ENCODE peak calls at places on chromosomes 6 and 20, in six cellular contexts. Y, G, Z, P, A and F are unnamed samples.
A peak's percentile ranks its signal among the peaks of the same experiment; 100 is the strongest.

GRCh38 chr20:39968495-39968894 is 720.5 kb downstream of the MAFB start:
- DNase-seq in A (no peak), Y (no peak), G (no peak), Z (no peak), P (no peak), F (no peak)

GRCh38 chr20:44454301-44454963 is 21.2 kb upstream of the TTPAL start:
- DNase-seq in Y (no peak), Z (no peak), P (no peak), A (no peak), G (no peak), F (no peak)

GRCh38 chr6:79421001-79421411 is 116.2 kb downstream of the LCA5 start:
- DNase-seq in Y (no peak), Z (no peak), A (no peak), P (no peak), G (peak; percentile 3), F (no peak)

GRCh38 chr6:53869964-53870363 is 75.2 kb downstream of the LRRC1 start:
- DNase-seq in Y (no peak), P (peak; percentile 15), Z (peak; percentile 18), A (no peak), G (no peak), F (no peak)

GRCh38 chr6:29705389-29706231 is 17.6 kb upstream of the HLA-F start:
- DNase-seq in A (no peak), Z (peak; percentile 72), P (peak; percentile 41), G (peak; percentile 15), Y (peak; percentile 27), F (no peak)

GRCh38 chr6:146364816-146365594 is 178.6 kb upstream of the RAB32 start:
- DNase-seq in A (no peak), Y (no peak), G (no peak), Z (no peak), P (no peak), F (no peak)

GRCh38 chr6:125808060-125808459 is 17.3 kb downstream of the NCOA7 start:
- DNase-seq in G (no peak), A (no peak), Z (no peak), P (no peak), Y (no peak), F (no peak)

GRCh38 chr20:38201356-38201755 is 36.3 kb upstream of the TGM2 start:
- DNase-seq in A (no peak), P (peak; percentile 41), Y (no peak), G (peak; percentile 61), Z (no peak), F (no peak)

GRCh38 chr6:27890351-27891299 is 21.6 kb downstream of the OR2B2 start:
- DNase-seq in Y (peak; percentile 96), P (peak; percentile 88), A (peak; percentile 66), G (peak; percentile 84), Z (peak; percentile 86), F (peak; percentile 71)

GRCh38 chr20:42915081-42915480 is 274.6 kb downstream of the PTPRT start:
- DNase-seq in Y (no peak), Z (no peak), P (no peak), G (no peak), A (no peak), F (no peak)

GRCh38 chr20:51023617-51024155 is 779 bp upstream of the KCNG1 start:
- DNase-seq in G (no peak), Y (no peak), A (no peak), Z (no peak), P (no peak), F (no peak)

GRCh38 chr20:55232647-55233046 is 757.3 kb downstream of the DOK5 start:
- DNase-seq in Y (no peak), A (no peak), Z (no peak), P (no peak), G (no peak), F (no peak)

GRCh38 chr6:131488780-131489179 is 84.2 kb upstream of the ARG1 start:
- DNase-seq in Z (no peak), P (no peak), A (no peak), Y (no peak), G (no peak), F (no peak)

GRCh38 chr6:33896391-33897192 is 92.8 kb upstream of the MLN start:
- DNase-seq in A (no peak), P (no peak), Y (no peak), Z (no peak), G (no peak), F (no peak)

DNA sequence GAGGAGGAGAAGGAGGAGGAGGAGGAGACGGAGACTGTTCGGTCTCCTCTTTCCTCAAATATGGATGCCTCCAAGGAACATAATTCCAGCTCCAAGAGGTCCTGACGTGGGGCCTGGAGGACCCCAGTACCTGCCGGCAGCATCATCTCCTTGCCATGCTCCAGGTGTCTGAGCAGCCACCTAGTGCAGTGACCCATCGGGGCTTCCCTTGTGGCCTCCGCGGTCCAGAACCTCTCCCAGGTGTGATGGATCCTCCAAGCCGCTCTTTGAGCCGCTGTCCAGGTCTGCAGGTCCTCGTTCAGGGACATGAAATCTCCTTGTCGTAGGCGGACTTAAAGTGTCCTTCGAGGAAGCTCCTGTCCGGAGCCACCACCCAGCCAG is 35.8 kb upstream of the HLA-C start:
- DNase-seq in A (no peak), Y (no peak), G (no peak), Z (no peak), P (no peak), F (no peak)
- H3K4me3 ChIP-seq in A (peak overlapping the region; percentile 68), Y (no peak overlapping the region), G (no peak overlapping the region), Z (no peak overlapping the region), P (no peak overlapping the region), F (peak overlapping the region; percentile 34)

DNA sequence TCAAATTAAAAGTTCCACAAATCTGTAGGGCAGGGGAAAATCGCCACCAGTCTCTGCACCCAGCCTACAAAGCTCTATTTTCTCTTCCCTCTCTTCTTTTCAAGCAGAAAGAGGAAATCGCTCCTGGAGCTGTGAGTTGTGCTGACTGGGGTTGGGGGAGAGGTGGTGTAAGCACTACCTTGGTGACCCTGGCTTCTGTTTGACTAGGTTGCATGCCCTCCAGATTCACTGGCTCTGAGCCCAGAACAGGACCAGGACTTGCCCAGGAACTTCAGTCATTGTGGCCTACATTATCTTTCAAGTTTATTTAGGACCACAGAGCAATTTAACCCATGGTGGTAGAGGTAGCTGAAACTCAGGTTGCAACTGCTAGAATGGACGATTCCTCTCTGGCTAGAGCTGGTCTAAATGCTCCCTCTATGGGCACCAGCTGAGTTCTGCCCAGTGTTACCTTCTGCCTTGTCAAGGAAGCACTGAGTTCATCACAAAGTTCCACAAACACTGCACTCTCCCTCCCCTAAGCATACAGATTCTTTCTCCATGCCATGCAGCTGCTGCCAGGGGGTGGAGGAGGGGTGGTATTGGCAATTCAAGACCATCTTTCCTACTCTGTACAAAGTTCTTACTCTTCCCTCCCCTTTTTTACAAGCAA is 122.0 kb upstream of the BMP5 start:
- DNase-seq in A (no peak), Y (no peak), P (no peak), Z (no peak), G (no peak), F (no peak)
- H3K27ac ChIP-seq in A (no peak overlapping the region), Y (no peak overlapping the region), P (no peak overlapping the region), Z (no peak overlapping the region), G (no peak overlapping the region), F (no peak overlapping the region)

GRCh38 chr20:46199198-46199597 is 81.1 kb downstream of the CD40 start:
- DNase-seq in A (no peak), P (no peak), Y (no peak), Z (no peak), G (no peak), F (peak; percentile 31)
- H3K4me3 ChIP-seq in A (no peak overlapping the region), P (no peak overlapping the region), Y (no peak overlapping the region), Z (no peak overlapping the region), G (no peak overlapping the region), F (no peak overlapping the region)

GRCh38 chr6:294656-295565 is 2.6 kb downstream of the DUSP22 start:
- DNase-seq in P (no peak), G (no peak), Y (no peak), Z (no peak), A (no peak), F (no peak)
- H3K27ac ChIP-seq in P (no peak overlapping the region), G (no peak overlapping the region), Y (no peak overlapping the region), Z (no peak overlapping the region), A (no peak overlapping the region), F (peak overlapping the region; percentile 99)

GRCh38 chr6:138485005-138485545 is 14.2 kb downstream of the NHSL1 start:
- DNase-seq in Z (no peak), G (no peak), P (peak; percentile 26), Y (no peak), A (no peak), F (no peak)
- H3K4me3 ChIP-seq in Z (no peak overlapping the region), G (no peak overlapping the region), P (no peak overlapping the region), Y (no peak overlapping the region), A (no peak overlapping the region), F (no peak overlapping the region)

GRCh38 chr20:47466704-47467459 is 34.8 kb upstream of the NCOA3 start:
- DNase-seq in Z (no peak), Y (no peak), P (no peak), G (no peak), A (no peak), F (no peak)
- H3K27ac ChIP-seq in Z (no peak overlapping the region), Y (no peak overlapping the region), P (no peak overlapping the region), G (no peak overlapping the region), A (no peak overlapping the region), F (no peak overlapping the region)

DNA sequence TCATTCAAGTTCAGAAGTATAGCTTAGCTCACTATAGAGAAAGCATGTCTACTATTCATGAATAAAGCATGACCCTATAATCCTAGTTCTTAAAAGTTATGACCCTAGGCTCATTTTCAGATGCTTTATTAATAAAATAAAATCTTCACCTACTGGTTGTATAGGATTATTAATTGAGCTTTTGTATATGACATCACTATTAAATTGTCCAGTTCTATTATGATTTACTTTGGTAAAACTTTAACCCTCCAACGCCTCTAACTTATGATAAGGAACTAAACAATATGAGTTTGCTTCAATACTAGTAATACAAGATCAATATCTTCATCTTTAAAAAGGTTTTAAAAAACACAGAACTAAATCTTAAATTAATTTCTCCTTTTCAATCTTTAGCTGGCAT is 263.4 kb upstream of the THEMIS start:
- DNase-seq in Z (no peak), G (no peak), P (no peak), Y (no peak), A (no peak), F (no peak)
- H3K4me3 ChIP-seq in Z (no peak overlapping the region), G (no peak overlapping the region), P (no peak overlapping the region), Y (no peak overlapping the region), A (no peak overlapping the region), F (no peak overlapping the region)

DNA sequence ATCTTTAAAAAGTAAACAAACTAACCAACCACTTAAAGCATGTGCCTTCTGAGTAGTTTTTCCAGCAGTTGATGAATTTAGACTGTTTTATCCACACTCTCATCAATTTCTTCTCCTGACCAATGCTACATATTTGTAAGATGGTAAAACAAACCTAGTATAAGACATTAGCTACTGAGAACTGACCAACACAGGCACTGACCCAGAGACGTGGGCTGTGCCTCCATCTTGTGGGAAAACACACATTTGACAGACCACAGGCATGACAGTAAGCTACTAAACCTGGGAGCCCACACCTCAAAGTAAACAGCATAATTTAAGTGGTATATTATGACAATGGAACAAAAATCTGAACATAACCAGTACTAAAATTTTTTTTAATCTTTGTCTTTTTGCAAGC is 121.4 kb upstream of the NRSN1 start:
- DNase-seq in G (no peak), P (no peak), Z (no peak), Y (no peak), A (no peak), F (no peak)
- H3K27ac ChIP-seq in G (no peak overlapping the region), P (no peak overlapping the region), Z (no peak overlapping the region), Y (no peak overlapping the region), A (no peak overlapping the region), F (no peak overlapping the region)

DNA sequence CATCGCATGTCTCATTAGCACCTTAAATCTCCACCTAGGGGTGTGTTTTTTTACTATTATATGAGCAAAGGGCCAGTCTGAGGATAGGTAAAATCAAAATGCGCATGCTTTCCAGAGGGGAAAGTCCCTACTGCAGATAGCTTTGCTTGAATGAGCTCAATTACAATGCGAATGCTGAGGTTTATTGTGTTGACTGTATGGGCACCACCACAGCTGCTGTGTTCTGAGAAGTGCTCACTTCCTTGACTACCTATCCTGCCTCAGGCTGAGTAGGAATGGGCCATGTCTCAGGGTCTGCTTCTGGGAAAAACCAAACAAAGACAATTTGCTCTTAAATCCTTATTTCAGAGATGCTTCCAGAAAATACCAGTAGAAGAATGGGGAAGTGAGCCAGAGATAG is 36.6 kb downstream of the MOCS1 start:
- DNase-seq in G (no peak), A (no peak), Z (no peak), P (no peak), Y (no peak), F (no peak)
- H3K4me3 ChIP-seq in G (no peak overlapping the region), A (no peak overlapping the region), Z (no peak overlapping the region), P (no peak overlapping the region), Y (no peak overlapping the region), F (no peak overlapping the region)